ENCODE peak calls at places on chromosomes 6 and 20, in nine cellular contexts. One of them, this sample, is unnamed.

GRCh38 chr20:61251529-61252393 is at the start of gene CDH4:
- DNase-seq in ACHN: peak; percentile 46
- DNase-seq in stimulated activated CD8-positive, alpha-beta memory T cell treated with anti-CD3 and anti-CD28 coated beads, Interleukin-2, amount 100 ng/mL, for 48 hours: no peak
- DNase-seq in activated CD4-positive, alpha-beta T cell treated with anti-CD3 and anti-CD28 coated beads, Interleukin-2, amount 50 U/mL, for 48 hours: no peak
- DNase-seq in activated T-cell treated with anti-CD3 and anti-CD28 coated beads for 1 hour: no peak
- DNase-seq in GM19239: no peak
- DNase-seq in Ammon's horn: no peak
- DNase-seq in ELR: peak; percentile 62
- DNase-seq in aorta: no peak
- DNase-seq in this sample: peak; percentile 48

GRCh38 chr6:42320762-42321161 is 103.1 kb upstream of the MRPS10 start:
- DNase-seq in ACHN: no peak
- DNase-seq in stimulated activated CD8-positive, alpha-beta memory T cell treated with anti-CD3 and anti-CD28 coated beads, Interleukin-2, amount 100 ng/mL, for 48 hours: no peak
- DNase-seq in activated CD4-positive, alpha-beta T cell treated with anti-CD3 and anti-CD28 coated beads, Interleukin-2, amount 50 U/mL, for 48 hours: no peak
- DNase-seq in activated T-cell treated with anti-CD3 and anti-CD28 coated beads for 1 hour: no peak
- DNase-seq in GM19239: no peak
- DNase-seq in Ammon's horn: no peak
- DNase-seq in ELR: peak; percentile 86
- DNase-seq in aorta: no peak
- DNase-seq in this sample: peak; percentile 65

GRCh38 chr20:61436268-61436667 is 184.2 kb downstream of the CDH4 start:
- DNase-seq in ACHN: no peak
- DNase-seq in stimulated activated CD8-positive, alpha-beta memory T cell treated with anti-CD3 and anti-CD28 coated beads, Interleukin-2, amount 100 ng/mL, for 48 hours: no peak
- DNase-seq in activated CD4-positive, alpha-beta T cell treated with anti-CD3 and anti-CD28 coated beads, Interleukin-2, amount 50 U/mL, for 48 hours: no peak
- DNase-seq in activated T-cell treated with anti-CD3 and anti-CD28 coated beads for 1 hour: no peak
- DNase-seq in GM19239: no peak
- DNase-seq in Ammon's horn: no peak
- DNase-seq in ELR: peak; percentile 70
- DNase-seq in aorta: no peak
- DNase-seq in this sample: peak; percentile 90

GRCh38 chr20:63525968-63526367 is 5.4 kb downstream of the PPDPF start:
- DNase-seq in ACHN: no peak
- DNase-seq in stimulated activated CD8-positive, alpha-beta memory T cell treated with anti-CD3 and anti-CD28 coated beads, Interleukin-2, amount 100 ng/mL, for 48 hours: no peak
- DNase-seq in activated CD4-positive, alpha-beta T cell treated with anti-CD3 and anti-CD28 coated beads, Interleukin-2, amount 50 U/mL, for 48 hours: no peak
- DNase-seq in activated T-cell treated with anti-CD3 and anti-CD28 coated beads for 1 hour: no peak
- DNase-seq in GM19239: no peak
- DNase-seq in Ammon's horn: no peak
- DNase-seq in ELR: no peak
- DNase-seq in aorta: no peak
- DNase-seq in this sample: no peak

GRCh38 chr6:84059082-84059481 is 25.5 kb downstream of the MRAP2 start:
- DNase-seq in ACHN: no peak
- DNase-seq in stimulated activated CD8-positive, alpha-beta memory T cell treated with anti-CD3 and anti-CD28 coated beads, Interleukin-2, amount 100 ng/mL, for 48 hours: no peak
- DNase-seq in activated CD4-positive, alpha-beta T cell treated with anti-CD3 and anti-CD28 coated beads, Interleukin-2, amount 50 U/mL, for 48 hours: no peak
- DNase-seq in activated T-cell treated with anti-CD3 and anti-CD28 coated beads for 1 hour: no peak
- DNase-seq in GM19239: no peak
- DNase-seq in Ammon's horn: no peak
- DNase-seq in ELR: no peak
- DNase-seq in aorta: no peak
- DNase-seq in this sample: no peak

GRCh38 chr6:34391023-34391485 is 1.4 kb downstream of the NUDT3 start:
- DNase-seq in ACHN: peak; percentile 44
- DNase-seq in stimulated activated CD8-positive, alpha-beta memory T cell treated with anti-CD3 and anti-CD28 coated beads, Interleukin-2, amount 100 ng/mL, for 48 hours: no peak
- DNase-seq in activated CD4-positive, alpha-beta T cell treated with anti-CD3 and anti-CD28 coated beads, Interleukin-2, amount 50 U/mL, for 48 hours: no peak
- DNase-seq in activated T-cell treated with anti-CD3 and anti-CD28 coated beads for 1 hour: no peak
- DNase-seq in GM19239: no peak
- DNase-seq in Ammon's horn: peak; percentile 64
- DNase-seq in ELR: peak; percentile 66
- DNase-seq in aorta: peak; percentile 59
- DNase-seq in this sample: peak; percentile 61

GRCh38 chr6:142612956-142613355 is 311.1 kb downstream of the ADGRG6 start:
- DNase-seq in ACHN: no peak
- DNase-seq in stimulated activated CD8-positive, alpha-beta memory T cell treated with anti-CD3 and anti-CD28 coated beads, Interleukin-2, amount 100 ng/mL, for 48 hours: no peak
- DNase-seq in activated CD4-positive, alpha-beta T cell treated with anti-CD3 and anti-CD28 coated beads, Interleukin-2, amount 50 U/mL, for 48 hours: no peak
- DNase-seq in activated T-cell treated with anti-CD3 and anti-CD28 coated beads for 1 hour: no peak
- DNase-seq in GM19239: no peak
- DNase-seq in Ammon's horn: no peak
- DNase-seq in ELR: no peak
- DNase-seq in aorta: no peak
- DNase-seq in this sample: no peak

GRCh38 chr6:39296745-39297640 is 17.2 kb downstream of the KCNK17 start:
- DNase-seq in ACHN: no peak
- DNase-seq in stimulated activated CD8-positive, alpha-beta memory T cell treated with anti-CD3 and anti-CD28 coated beads, Interleukin-2, amount 100 ng/mL, for 48 hours: no peak
- DNase-seq in activated CD4-positive, alpha-beta T cell treated with anti-CD3 and anti-CD28 coated beads, Interleukin-2, amount 50 U/mL, for 48 hours: no peak
- DNase-seq in activated T-cell treated with anti-CD3 and anti-CD28 coated beads for 1 hour: no peak
- DNase-seq in GM19239: no peak
- DNase-seq in Ammon's horn: no peak
- DNase-seq in ELR: peak; percentile 78
- DNase-seq in aorta: peak; percentile 74
- DNase-seq in this sample: peak; percentile 75

GRCh38 chr6:151916680-151917164 is 109.2 kb downstream of the ESR1 start:
- DNase-seq in ACHN: no peak
- DNase-seq in stimulated activated CD8-positive, alpha-beta memory T cell treated with anti-CD3 and anti-CD28 coated beads, Interleukin-2, amount 100 ng/mL, for 48 hours: no peak
- DNase-seq in activated CD4-positive, alpha-beta T cell treated with anti-CD3 and anti-CD28 coated beads, Interleukin-2, amount 50 U/mL, for 48 hours: no peak
- DNase-seq in activated T-cell treated with anti-CD3 and anti-CD28 coated beads for 1 hour: no peak
- DNase-seq in GM19239: no peak
- DNase-seq in Ammon's horn: no peak
- DNase-seq in ELR: peak; percentile 86
- DNase-seq in aorta: no peak
- DNase-seq in this sample: peak; percentile 44

GRCh38 chr6:56507517-56507916 is 135.2 kb downstream of the DST start:
- DNase-seq in ACHN: no peak
- DNase-seq in stimulated activated CD8-positive, alpha-beta memory T cell treated with anti-CD3 and anti-CD28 coated beads, Interleukin-2, amount 100 ng/mL, for 48 hours: no peak
- DNase-seq in activated CD4-positive, alpha-beta T cell treated with anti-CD3 and anti-CD28 coated beads, Interleukin-2, amount 50 U/mL, for 48 hours: no peak
- DNase-seq in activated T-cell treated with anti-CD3 and anti-CD28 coated beads for 1 hour: no peak
- DNase-seq in GM19239: no peak
- DNase-seq in Ammon's horn: no peak
- DNase-seq in ELR: no peak
- DNase-seq in aorta: no peak
- DNase-seq in this sample: no peak

GRCh38 chr6:4412488-4412887 is 277.1 kb upstream of the ECI2 start:
- DNase-seq in ACHN: no peak
- DNase-seq in stimulated activated CD8-positive, alpha-beta memory T cell treated with anti-CD3 and anti-CD28 coated beads, Interleukin-2, amount 100 ng/mL, for 48 hours: no peak
- DNase-seq in activated CD4-positive, alpha-beta T cell treated with anti-CD3 and anti-CD28 coated beads, Interleukin-2, amount 50 U/mL, for 48 hours: no peak
- DNase-seq in activated T-cell treated with anti-CD3 and anti-CD28 coated beads for 1 hour: no peak
- DNase-seq in GM19239: no peak
- DNase-seq in Ammon's horn: no peak
- DNase-seq in ELR: no peak
- DNase-seq in aorta: no peak
- DNase-seq in this sample: no peak

GRCh38 chr6:75504902-75505233 is 11.3 kb upstream of the FILIP1 start:
- DNase-seq in ACHN: peak; percentile 9
- DNase-seq in stimulated activated CD8-positive, alpha-beta memory T cell treated with anti-CD3 and anti-CD28 coated beads, Interleukin-2, amount 100 ng/mL, for 48 hours: no peak
- DNase-seq in activated CD4-positive, alpha-beta T cell treated with anti-CD3 and anti-CD28 coated beads, Interleukin-2, amount 50 U/mL, for 48 hours: no peak
- DNase-seq in activated T-cell treated with anti-CD3 and anti-CD28 coated beads for 1 hour: no peak
- DNase-seq in GM19239: no peak
- DNase-seq in Ammon's horn: peak; percentile 7
- DNase-seq in ELR: peak; percentile 26
- DNase-seq in aorta: no peak
- DNase-seq in this sample: peak; percentile 8

GRCh38 chr6:26520840-26521484 is 17.2 kb upstream of the HMGN4 start:
- DNase-seq in ACHN: peak; percentile 78
- DNase-seq in stimulated activated CD8-positive, alpha-beta memory T cell treated with anti-CD3 and anti-CD28 coated beads, Interleukin-2, amount 100 ng/mL, for 48 hours: peak; percentile 70
- DNase-seq in activated CD4-positive, alpha-beta T cell treated with anti-CD3 and anti-CD28 coated beads, Interleukin-2, amount 50 U/mL, for 48 hours: peak; percentile 83
- DNase-seq in activated T-cell treated with anti-CD3 and anti-CD28 coated beads for 1 hour: peak; percentile 77
- DNase-seq in GM19239: peak; percentile 75
- DNase-seq in Ammon's horn: peak; percentile 95
- DNase-seq in ELR: peak; percentile 86
- DNase-seq in aorta: peak; percentile 93
- DNase-seq in this sample: peak; percentile 92

GRCh38 chr6:31792741-31793140 is 2.8 kb downstream of the VARS1 start:
- DNase-seq in ACHN: peak; percentile 32
- DNase-seq in stimulated activated CD8-positive, alpha-beta memory T cell treated with anti-CD3 and anti-CD28 coated beads, Interleukin-2, amount 100 ng/mL, for 48 hours: no peak
- DNase-seq in activated CD4-positive, alpha-beta T cell treated with anti-CD3 and anti-CD28 coated beads, Interleukin-2, amount 50 U/mL, for 48 hours: no peak
- DNase-seq in activated T-cell treated with anti-CD3 and anti-CD28 coated beads for 1 hour: no peak
- DNase-seq in GM19239: no peak
- DNase-seq in Ammon's horn: no peak
- DNase-seq in ELR: peak; percentile 93
- DNase-seq in aorta: no peak
- DNase-seq in this sample: peak; percentile 82

GRCh38 chr20:43379239-43379917 is 78.3 kb upstream of the SRSF6 start:
- DNase-seq in ACHN: peak; percentile 82
- DNase-seq in stimulated activated CD8-positive, alpha-beta memory T cell treated with anti-CD3 and anti-CD28 coated beads, Interleukin-2, amount 100 ng/mL, for 48 hours: no peak
- DNase-seq in activated CD4-positive, alpha-beta T cell treated with anti-CD3 and anti-CD28 coated beads, Interleukin-2, amount 50 U/mL, for 48 hours: no peak
- DNase-seq in activated T-cell treated with anti-CD3 and anti-CD28 coated beads for 1 hour: no peak
- DNase-seq in GM19239: no peak
- DNase-seq in Ammon's horn: no peak
- DNase-seq in ELR: peak; percentile 94
- DNase-seq in aorta: no peak
- DNase-seq in this sample: peak; percentile 89

GRCh38 chr6:90266845-90267621 is 29.6 kb downstream of the BACH2 start:
- DNase-seq in ACHN: no peak
- DNase-seq in stimulated activated CD8-positive, alpha-beta memory T cell treated with anti-CD3 and anti-CD28 coated beads, Interleukin-2, amount 100 ng/mL, for 48 hours: no peak
- DNase-seq in activated CD4-positive, alpha-beta T cell treated with anti-CD3 and anti-CD28 coated beads, Interleukin-2, amount 50 U/mL, for 48 hours: no peak
- DNase-seq in activated T-cell treated with anti-CD3 and anti-CD28 coated beads for 1 hour: no peak
- DNase-seq in GM19239: no peak
- DNase-seq in Ammon's horn: no peak
- DNase-seq in ELR: no peak
- DNase-seq in aorta: no peak
- DNase-seq in this sample: no peak